ENCODE peak calls at places on chromosomes 6 and 20, in nine cellular contexts. L is hepatocyte, X is GM23248, U is adrenal gland, G is psoas muscle, T is substantia nigra, C is AG04450, K is A549, I is fibroblast of lung. M is an unnamed sample.
A peak's percentile ranks its signal among the peaks of the same experiment; 100 is the strongest.

GRCh38 chr6:144296973-144297372 is 11.8 kb downstream of the UTRN start:
- DNase-seq in L (no peak), X (no peak), U (peak; percentile 68), G (peak; percentile 23), T (no peak), C (no peak), K (no peak), I (peak; percentile 19), M (no peak)

GRCh38 chr20:18650224-18650623 is 62.4 kb downstream of the DTD1 start:
- DNase-seq in L (no peak), X (no peak), U (no peak), G (no peak), T (no peak), C (no peak), K (no peak), I (no peak), M (no peak)

GRCh38 chr6:29489286-29489685 is 1.5 kb upstream of the MAS1L start:
- DNase-seq in L (no peak), X (no peak), U (no peak), G (no peak), T (no peak), C (no peak), K (no peak), I (no peak), M (no peak)

GRCh38 chr6:2713473-2714358 is 37.0 kb downstream of the MYLK4 start:
- DNase-seq in L (no peak), X (no peak), U (no peak), G (no peak), T (no peak), C (peak; percentile 3), K (no peak), I (peak; percentile 87), M (no peak)

GRCh38 chr6:80520195-80520594 is 413.7 kb downstream of the BCKDHB start:
- DNase-seq in L (no peak), X (peak; percentile 61), U (no peak), G (no peak), T (no peak), C (peak; percentile 3), K (no peak), I (peak; percentile 58), M (no peak)

GRCh38 chr6:46849361-46849690 is 56.1 kb downstream of the MEP1A start:
- DNase-seq in L (no peak), X (no peak), U (no peak), G (no peak), T (no peak), C (no peak), K (no peak), I (no peak), M (no peak)

GRCh38 chr20:45470262-45470931 is 844 bp downstream of the WFDC2 start:
- DNase-seq in L (peak; percentile 65), X (peak; percentile 54), U (no peak), G (peak; percentile 23), T (no peak), C (no peak), K (no peak), I (peak; percentile 5), M (no peak)

GRCh38 chr6:28794175-28795002 is 129.4 kb downstream of the TRIM27 start:
- DNase-seq in L (peak; percentile 67), X (peak; percentile 88), U (no peak), G (no peak), T (no peak), C (no peak), K (no peak), I (peak; percentile 44), M (no peak)

GRCh38 chr6:4358414-4359107 is 223.2 kb upstream of the ECI2 start:
- DNase-seq in L (peak; percentile 93), X (peak; percentile 100), U (peak; percentile 99), G (peak; percentile 94), T (peak; percentile 92), C (peak; percentile 95), K (peak; percentile 90), I (peak; percentile 100), M (peak; percentile 87)

GRCh38 chr6:41878246-41878645 is 16.9 kb downstream of the USP49 start:
- DNase-seq in L (no peak), X (peak; percentile 72), U (no peak), G (no peak), T (no peak), C (peak; percentile 41), K (no peak), I (peak; percentile 83), M (no peak)

GRCh38 chr20:10553326-10553984 is 118.3 kb downstream of the SLX4IP start:
- DNase-seq in L (peak; percentile 81), X (peak; percentile 85), U (peak; percentile 91), G (peak; percentile 63), T (peak; percentile 26), C (peak; percentile 55), K (peak; percentile 54), I (peak; percentile 68), M (no peak)

GRCh38 chr6:136410201-136411027 is 120.8 kb upstream of the BCLAF1 start:
- DNase-seq in L (no peak), X (peak; percentile 27), U (no peak), G (no peak), T (no peak), C (no peak), K (no peak), I (peak; percentile 45), M (no peak)

GRCh38 chr20:5606347-5606746 is 143.9 kb upstream of the SHLD1 start:
- DNase-seq in L (no peak), X (no peak), U (no peak), G (no peak), T (no peak), C (no peak), K (no peak), I (no peak), M (no peak)

GRCh38 chr6:1610497-1611321 is 994 bp downstream of the FOXC1 start:
- DNase-seq in L (peak; percentile 25), X (peak; percentile 71), U (no peak), G (no peak), T (no peak), C (no peak), K (no peak), I (peak; percentile 45), M (no peak)

GRCh38 chr6:152634773-152635172 is 2.4 kb downstream of the SYNE1 start:
- DNase-seq in L (no peak), X (peak; percentile 4), U (no peak), G (no peak), T (no peak), C (no peak), K (no peak), I (no peak), M (no peak)

GRCh38 chr6:26536571-26537159 is 1.5 kb upstream of the HMGN4 start:
- DNase-seq in L (peak; percentile 59), X (peak; percentile 72), U (peak; percentile 66), G (no peak), T (no peak), C (no peak), K (no peak), I (peak; percentile 79), M (peak; percentile 56)

GRCh38 chr20:60334936-60335335 is 376.7 kb downstream of the CDH26 start:
- DNase-seq in L (no peak), X (no peak), U (no peak), G (no peak), T (no peak), C (no peak), K (no peak), I (no peak), M (no peak)

GRCh38 chr6:106117579-106117978 is 31.4 kb downstream of the PRDM1 start:
- DNase-seq in L (no peak), X (no peak), U (no peak), G (no peak), T (no peak), C (no peak), K (no peak), I (no peak), M (no peak)

GRCh38 chr6:20056350-20056992 is 155.8 kb downstream of the MBOAT1 start:
- DNase-seq in L (peak; percentile 84), X (peak; percentile 79), U (no peak), G (no peak), T (no peak), C (peak; percentile 20), K (peak; percentile 9), I (peak; percentile 41), M (no peak)

DNA sequence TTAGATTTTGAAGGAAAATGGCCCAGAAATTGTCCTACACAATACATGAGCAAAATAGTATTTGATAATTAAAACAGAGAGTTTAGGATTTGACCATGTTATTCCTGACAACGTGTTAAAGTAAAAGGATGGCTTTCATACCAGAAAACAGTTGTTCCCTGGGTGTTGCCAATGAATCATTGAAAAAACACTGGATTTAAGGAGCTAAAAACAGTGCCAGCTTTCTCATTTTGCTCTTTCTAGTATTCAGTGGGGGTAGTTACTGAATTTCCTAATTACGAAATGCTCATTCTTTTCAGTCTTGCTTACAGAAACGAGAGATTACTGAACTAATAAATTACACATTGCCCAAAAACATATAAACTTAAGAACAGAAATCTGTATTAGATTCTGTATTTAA is 26.6 kb upstream of the SNAP91 start:
- DNase-seq in L (no peak), X (peak; percentile 7), U (no peak), G (no peak), T (no peak), C (no peak), K (no peak), I (no peak), M (no peak)
- H3K27ac ChIP-seq in L (no peak overlapping the region), X (no peak overlapping the region), U (no peak overlapping the region), G (no peak overlapping the region), T (no peak overlapping the region), C (no peak overlapping the region), K (no peak overlapping the region), I (no peak overlapping the region), M (no peak overlapping the region)

DNA sequence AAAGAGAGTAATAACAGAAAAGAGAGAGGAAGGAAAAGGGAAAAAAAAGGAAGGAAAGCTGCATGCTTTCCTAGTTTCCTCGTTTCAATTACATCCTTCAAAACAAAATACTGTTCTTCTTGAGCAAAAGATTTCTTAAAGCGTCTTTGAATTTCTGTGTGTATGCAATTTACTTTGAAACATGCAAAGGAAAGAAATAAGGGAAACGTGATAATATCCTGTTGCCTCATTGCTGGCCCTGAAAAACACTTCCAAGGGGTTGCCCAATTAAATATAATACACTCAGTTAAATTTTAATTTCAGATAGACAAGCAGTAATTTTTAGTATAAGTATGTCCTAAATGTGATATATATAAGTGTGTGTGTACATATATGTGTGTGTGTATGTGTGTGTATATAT is 51.2 kb upstream of the TPD52L1 start:
- DNase-seq in L (no peak), X (peak; percentile 40), U (no peak), G (no peak), T (no peak), C (no peak), K (no peak), I (no peak), M (no peak)
- H3K27ac ChIP-seq in L (no peak overlapping the region), X (peak overlapping the region; percentile 93), U (no peak overlapping the region), G (no peak overlapping the region), T (no peak overlapping the region), C (peak overlapping the region; percentile 73), K (peak overlapping the region; percentile 71), I (peak overlapping the region; percentile 71), M (no peak overlapping the region)

GRCh38 chr6:13980534-13980933 is 55.8 kb downstream of the RNF182 start:
- DNase-seq in L (no peak), X (no peak), U (no peak), G (no peak), T (no peak), C (no peak), K (no peak), I (no peak), M (no peak)
- H3K27ac ChIP-seq in L (no peak overlapping the region), X (no peak overlapping the region), U (no peak overlapping the region), G (no peak overlapping the region), T (no peak overlapping the region), C (no peak overlapping the region), K (no peak overlapping the region), I (no peak overlapping the region), M (no peak overlapping the region)

DNA sequence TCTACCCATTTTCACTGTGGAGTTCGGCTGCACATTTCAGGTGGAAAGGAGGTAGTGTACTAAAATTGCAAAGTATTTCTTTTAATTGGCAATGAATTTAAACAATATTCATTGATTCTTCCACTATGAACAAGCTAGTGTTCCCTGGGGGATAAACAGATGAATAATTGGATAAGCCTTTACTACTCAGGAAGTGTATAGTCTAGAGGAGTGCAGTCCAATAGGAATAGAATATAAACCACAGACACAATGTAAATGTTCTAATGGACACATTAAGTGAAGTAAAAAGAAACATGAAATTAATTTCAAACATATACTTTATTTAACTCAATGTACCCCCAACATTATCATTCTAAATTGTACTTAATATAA is 28.7 kb downstream of the SGK1 start:
- DNase-seq in L (no peak), X (peak; percentile 82), U (no peak), G (no peak), T (no peak), C (no peak), K (no peak), I (no peak), M (no peak)
- H3K27ac ChIP-seq in L (no peak overlapping the region), X (peak overlapping the region; percentile 84), U (no peak overlapping the region), G (no peak overlapping the region), T (peak overlapping the region; percentile 66), C (peak overlapping the region; percentile 79), K (peak overlapping the region; percentile 66), I (peak overlapping the region; percentile 86), M (peak overlapping the region; percentile 54)